ENCODE peak calls at places on chromosomes 1 and 21, in five cellular contexts. U is GM12878, T is suprapubic skin, J is stomach, N is tibial nerve. H is an unnamed sample.

GRCh38 chr21:37389456-37389855 is 22.9 kb downstream of the DYRK1A start:
- DNase-seq in U (no peak), T (no peak), J (no peak), N (no peak), H (no peak)

GRCh38 chr1:244075247-244075722 is 24.2 kb downstream of the ZBTB18 start:
- DNase-seq in U (no peak), T (no peak), J (peak), N (no peak), H (no peak)

GRCh38 chr1:77540501-77541161 is 141.8 kb downstream of the ZZZ3 start:
- DNase-seq in U (no peak), T (no peak), J (no peak), N (no peak), H (no peak)

GRCh38 chr1:151166506-151166956 is 587 bp downstream of the SCNM1 start:
- DNase-seq in U (no peak), T (no peak), J (no peak), N (no peak), H (no peak)

GRCh38 chr1:151472852-151473731 is 13.8 kb upstream of the POGZ start:
- DNase-seq in U (no peak), T (no peak), J (peak), N (no peak), H (no peak)

GRCh38 chr1:153364181-153364580 is 6.5 kb downstream of the S100A9 start:
- DNase-seq in U (no peak), T (peak), J (no peak), N (no peak), H (no peak)

GRCh38 chr1:115727706-115728249 is 40.7 kb downstream of the CASQ2 start:
- DNase-seq in U (no peak), T (peak), J (peak), N (peak), H (peak)

GRCh38 chr1:218344814-218345672 is at the start of gene TGFB2:
- DNase-seq in U (no peak), T (no peak), J (no peak), N (peak), H (peak)

GRCh38 chr1:211606327-211606913 is 27.5 kb upstream of the SLC30A1 start:
- DNase-seq in U (peak), T (no peak), J (no peak), N (no peak), H (no peak)

GRCh38 chr1:214002060-214002459 is 14.3 kb downstream of the PROX1 start:
- DNase-seq in U (no peak), T (no peak), J (no peak), N (no peak), H (no peak)

GRCh38 chr1:83900530-83900929 is 98.4 kb downstream of the TTLL7 start:
- DNase-seq in U (no peak), T (no peak), J (no peak), N (no peak), H (no peak)

GRCh38 chr1:235923466-235924008 is 56.8 kb upstream of the LYST start:
- DNase-seq in U (no peak), T (no peak), J (no peak), N (no peak), H (no peak)

GRCh38 chr1:192544983-192545393 is 30.6 kb upstream of the RGS1 start:
- DNase-seq in U (peak), T (no peak), J (no peak), N (no peak), H (no peak)

GRCh38 chr1:62688687-62689085 is 500 bp upstream of the DOCK7 start:
- DNase-seq in U (no peak), T (no peak), J (no peak), N (no peak), H (no peak)

GRCh38 chr1:62434612-62434994 is 2.2 kb upstream of the USP1 start:
- DNase-seq in U (no peak), T (no peak), J (no peak), N (no peak), H (no peak)

GRCh38 chr1:233025156-233025555 is 74.7 kb downstream of the NTPCR start:
- DNase-seq in U (no peak), T (no peak), J (peak), N (no peak), H (no peak)

GRCh38 chr1:169508432-169509338 is 22.9 kb upstream of the SLC19A2 start:
- DNase-seq in U (no peak), T (no peak), J (no peak), N (no peak), H (no peak)
- TF ChIP-seq EP300 in U (no peak), T (no peak), J (no peak), N (no peak), H (no peak)

GRCh38 chr1:110004583-110004982 is 20.0 kb downstream of the AHCYL1 start:
- DNase-seq in U (no peak), T (no peak), J (no peak), N (no peak), H (no peak)
- H3K4me3 ChIP-seq in U (no peak), T (no peak), J (peak), N (no peak), H (no peak)

GRCh38 chr1:93814795-93815737 is 63.9 kb downstream of the DNTTIP2 start:
- DNase-seq in U (no peak), T (no peak), J (no peak), N (no peak), H (no peak)

GRCh38 chr1:93813076-93813475 is 65.9 kb downstream of the DNTTIP2 start:
- DNase-seq in U (no peak), T (no peak), J (no peak), N (no peak), H (no peak)

GRCh38 chr1:93810316-93810715 is 68.7 kb downstream of the DNTTIP2 start:
- DNase-seq in U (no peak), T (no peak), J (no peak), N (no peak), H (no peak)

GRCh38 chr1:93814059-93814794 is 64.8 kb downstream of the DNTTIP2 start:
- DNase-seq in U (peak), T (no peak), J (peak), N (peak), H (no peak)

GRCh38 chr1:93811646-93812045 is 67.4 kb downstream of the DNTTIP2 start:
- DNase-seq in U (no peak), T (no peak), J (no peak), N (no peak), H (no peak)
- TF ChIP-seq EP300 in U (no peak), T (no peak), J (no peak), N (no peak), H (no peak)

GRCh38 chr1:96927125-96927524 is 205.5 kb downstream of the PTBP2 start:
- DNase-seq in U (no peak), T (no peak), J (no peak), N (no peak), H (no peak)

GRCh38 chr1:96926176-96926575 is 204.6 kb downstream of the PTBP2 start:
- DNase-seq in U (no peak), T (no peak), J (no peak), N (no peak), H (no peak)

GRCh38 chr1:96918406-96918805 is 196.8 kb downstream of the PTBP2 start:
- DNase-seq in U (no peak), T (no peak), J (no peak), N (no peak), H (no peak)

GRCh38 chr1:96923753-96924152 is 202.2 kb downstream of the PTBP2 start:
- DNase-seq in U (no peak), T (no peak), J (no peak), N (no peak), H (no peak)
- H3K4me3 ChIP-seq in U (no peak), T (no peak), J (no peak), N (no peak), H (no peak)

DNA sequence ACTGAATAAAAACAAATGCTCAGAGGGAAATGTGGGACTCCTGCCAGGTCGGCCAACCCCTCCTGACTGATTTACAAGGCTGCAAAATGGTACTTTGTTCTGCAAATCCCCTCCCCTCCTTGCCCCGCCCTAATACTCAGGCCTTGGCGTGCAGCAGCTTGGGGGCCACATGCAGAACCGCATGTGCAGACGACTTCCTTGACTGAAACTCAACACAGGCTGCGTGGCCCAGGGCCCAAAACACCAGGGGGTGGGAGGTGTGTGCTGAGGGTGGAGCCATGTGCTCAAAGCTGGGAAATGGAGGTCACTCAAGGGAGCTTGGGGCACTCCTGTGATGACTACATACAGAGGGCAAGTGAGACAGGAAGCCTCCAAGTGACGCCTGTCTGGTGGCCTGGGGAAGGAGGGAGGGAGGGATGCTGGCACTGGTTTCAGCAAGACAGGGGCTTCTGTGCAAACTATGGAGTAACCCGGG is 87.2 kb downstream of the MRPL37 start:
- DNase-seq in U (no peak), T (peak), J (peak), N (peak), H (peak)
- TF ChIP-seq EP300 in U (no peak), T (no peak), J (peak), N (peak), H (no peak)